ENCODE peak calls at places on chromosomes 5 and 9, in seven cellular contexts. I, D, K, G, Z, R and O are unnamed samples.
A peak's percentile ranks its signal among the peaks of the same experiment; 100 is the strongest.

GRCh38 chr5:32229586-32229985 is 55.5 kb upstream of the GOLPH3 start:
- DNase-seq in D (no peak), Z (no peak), I (no peak), G (no peak), R (no peak), K (no peak), O (no peak)

GRCh38 chr5:96220610-96221390 is 212.2 kb downstream of the PCSK1 start:
- DNase-seq in K (no peak), R (no peak), G (peak; percentile 77), D (peak; percentile 88), I (no peak), Z (no peak), O (no peak)

GRCh38 chr9:87685871-87686519 is 39.9 kb upstream of the CTSL start:
- DNase-seq in R (peak; percentile 75), Z (peak; percentile 33), K (peak; percentile 58), D (no peak), G (peak; percentile 27), I (no peak), O (no peak)

GRCh38 chr5:178115136-178115834 is 2.0 kb downstream of the N4BP3 start:
- DNase-seq in I (no peak), Z (no peak), G (no peak), D (no peak), R (no peak), K (no peak), O (no peak)

GRCh38 chr5:135195267-135195603 is 161.2 kb upstream of the PITX1 start:
- DNase-seq in I (no peak), G (no peak), Z (no peak), K (no peak), D (no peak), R (no peak), O (no peak)

GRCh38 chr9:122168356-122168755 is 8.6 kb downstream of the MORN5 start:
- DNase-seq in D (peak; percentile 34), R (no peak), K (no peak), G (no peak), Z (no peak), I (no peak), O (no peak)

GRCh38 chr9:22657713-22658112 is 211.1 kb downstream of the DMRTA1 start:
- DNase-seq in G (no peak), Z (no peak), K (no peak), R (no peak), D (no peak), I (no peak), O (no peak)

GRCh38 chr9:114027901-114028465 is 50.1 kb downstream of the AMBP start:
- DNase-seq in I (no peak), G (no peak), Z (no peak), K (no peak), R (no peak), D (no peak), O (no peak)

GRCh38 chr5:180338001-180338707 is 15.0 kb downstream of the GFPT2 start:
- DNase-seq in R (no peak), G (no peak), D (no peak), K (peak; percentile 18), Z (no peak), I (no peak), O (no peak)

GRCh38 chr5:149684371-149684770 is 45.7 kb upstream of the PPARGC1B start:
- DNase-seq in R (no peak), Z (no peak), K (no peak), I (no peak), D (no peak), G (no peak), O (no peak)

GRCh38 chr5:125695994-125696679 is 727.1 kb upstream of the GRAMD2B start:
- DNase-seq in R (no peak), G (peak; percentile 25), K (no peak), Z (no peak), I (no peak), D (no peak), O (no peak)

GRCh38 chr9:87713278-87713989 is 12.5 kb upstream of the CTSL start:
- DNase-seq in Z (peak; percentile 92), G (peak; percentile 99), D (peak; percentile 92), I (peak; percentile 62), R (peak; percentile 73), K (peak; percentile 91), O (peak; percentile 63)

GRCh38 chr9:95089916-95090791 is 227.4 kb downstream of the FANCC start:
- DNase-seq in G (no peak), Z (peak; percentile 72), K (peak; percentile 86), D (no peak), R (peak; percentile 81), I (peak; percentile 53), O (peak; percentile 75)

GRCh38 chr9:98998441-98999151 is 54.9 kb downstream of the COL15A1 start:
- DNase-seq in R (peak; percentile 85), D (peak; percentile 32), Z (peak; percentile 85), K (peak; percentile 91), I (peak; percentile 82), G (peak; percentile 56), O (peak; percentile 72)

GRCh38 chr5:136781464-136781863 is 416.1 kb upstream of the TRPC7 start:
- DNase-seq in K (no peak), I (no peak), D (no peak), Z (no peak), G (peak; percentile 55), R (no peak), O (no peak)

GRCh38 chr5:172699999-172700685 is 59.1 kb downstream of the NEURL1B start:
- DNase-seq in D (no peak), K (no peak), I (peak; percentile 49), R (peak; percentile 48), Z (no peak), G (no peak), O (no peak)

GRCh38 chr5:172695431-172696054 is 54.5 kb downstream of the NEURL1B start:
- DNase-seq in I (no peak), D (no peak), G (no peak), K (no peak), R (peak; percentile 26), Z (no peak), O (no peak)

GRCh38 chr5:172696171-172696849 is 55.2 kb downstream of the NEURL1B start:
- DNase-seq in R (peak; percentile 55), Z (peak; percentile 65), D (no peak), K (peak; percentile 87), G (no peak), I (no peak), O (no peak)

GRCh38 chr5:172699423-172699822 is 58.4 kb downstream of the NEURL1B start:
- DNase-seq in Z (peak; percentile 54), I (no peak), G (no peak), D (no peak), K (no peak), R (peak; percentile 3), O (no peak)

DNA sequence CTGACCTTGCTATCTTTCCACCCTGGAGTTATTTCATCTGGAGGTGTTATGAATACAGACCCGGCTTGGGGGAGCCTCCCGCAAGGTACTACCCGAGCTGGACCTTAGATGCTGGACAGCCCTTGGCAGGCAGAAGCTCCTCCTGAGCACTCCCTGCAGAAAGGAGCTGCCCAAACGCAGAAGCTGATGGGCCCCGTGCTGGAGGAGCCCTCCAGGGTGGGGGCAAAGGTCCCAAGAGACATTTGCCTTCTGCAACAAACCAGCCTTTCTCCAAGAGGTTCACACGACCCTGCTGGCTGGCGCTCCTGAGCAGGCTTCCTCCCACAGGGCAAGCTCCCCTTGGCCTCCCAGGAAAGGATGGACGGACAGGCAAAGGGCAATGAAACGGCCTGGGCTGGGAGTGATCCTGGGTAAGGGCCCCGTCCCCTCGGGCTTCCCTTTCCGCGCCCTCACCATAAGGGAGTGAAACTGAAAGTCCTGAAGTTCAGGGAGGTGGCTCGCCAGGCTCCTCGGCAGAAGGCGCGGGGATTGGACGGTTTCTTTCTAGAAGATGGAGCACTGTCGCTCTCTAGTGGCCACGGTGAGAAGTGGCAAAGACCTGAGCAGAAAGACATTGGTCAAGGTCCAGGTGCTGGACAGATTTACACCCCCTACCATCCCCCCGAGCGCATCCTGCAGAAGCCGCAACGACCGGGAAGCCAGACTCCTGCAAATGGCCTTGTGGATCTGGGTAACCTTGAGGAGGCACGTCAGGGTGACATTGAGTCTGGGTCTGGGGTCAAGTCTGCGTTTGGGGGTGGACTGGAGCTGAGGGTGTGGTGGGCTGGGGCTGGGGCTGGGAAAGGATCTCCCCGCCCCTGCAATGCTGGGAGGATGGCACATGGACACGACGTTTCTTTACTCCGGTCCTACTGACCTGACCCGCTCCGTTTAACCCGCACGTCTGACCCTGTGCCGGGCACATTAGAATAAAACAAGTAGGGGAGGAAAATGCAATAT is 56.4 kb downstream of the NEURL1B start:
- DNase-seq in Z (peak; percentile 85), D (peak; percentile 70), I (peak; percentile 88), G (peak; percentile 78), K (peak; percentile 94), R (peak; percentile 88), O (peak; percentile 81)
- TF ChIP-seq CTCF in Z (peak; percentile 91), D (peak; percentile 80), I (peak; percentile 98), G (peak; percentile 99), K (peak; percentile 96), R (peak; percentile 97), O (peak; percentile 95)

GRCh38 chr9:131113655-131114563 is 11.5 kb upstream of the NUP214 start:
- DNase-seq in I (no peak), K (no peak), D (no peak), G (no peak), R (peak; percentile 29), Z (no peak), O (no peak)

GRCh38 chr9:131112374-131113159 is 12.8 kb upstream of the NUP214 start:
- DNase-seq in R (peak; percentile 23), I (no peak), G (no peak), D (peak; percentile 16), K (no peak), Z (no peak), O (no peak)

GRCh38 chr9:131111186-131111853 is 14.1 kb upstream of the NUP214 start:
- DNase-seq in R (peak; percentile 24), D (no peak), G (no peak), K (no peak), I (no peak), Z (no peak), O (no peak)

GRCh38 chr9:131107760-131108159 is 11.4 kb downstream of the AIF1L start:
- DNase-seq in D (no peak), Z (no peak), I (no peak), R (no peak), G (no peak), K (no peak), O (no peak)

DNA sequence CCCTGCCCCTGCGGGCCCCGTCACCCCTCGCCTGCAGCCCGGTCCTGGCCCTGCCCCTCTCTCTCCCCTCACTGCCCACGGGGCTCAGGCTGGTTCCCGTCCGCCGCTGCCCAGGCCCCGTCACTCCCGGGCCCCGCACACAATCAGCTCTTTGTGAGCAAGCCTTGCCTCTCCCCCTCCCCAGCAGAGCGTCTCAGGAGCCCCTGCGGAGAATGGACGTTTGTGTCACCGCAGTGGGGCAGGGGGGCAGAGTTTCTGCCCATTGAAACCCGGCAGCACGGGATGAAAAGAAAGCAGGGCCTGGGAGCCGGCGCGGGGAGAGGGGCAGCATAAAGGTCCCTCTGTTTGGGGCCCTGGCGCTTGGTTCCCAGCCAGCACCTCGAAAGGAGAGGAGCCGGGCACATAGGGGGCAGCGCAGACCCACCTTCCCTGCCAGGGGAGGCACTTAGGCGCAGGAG is 13.5 kb upstream of the NUP214 start:
- DNase-seq in Z (no peak), I (no peak), G (no peak), D (no peak), K (no peak), R (peak; percentile 44), O (peak; percentile 93)
- H3K27ac ChIP-seq in Z (no peak overlapping the region), I (no peak overlapping the region), G (no peak overlapping the region), D (no peak overlapping the region), K (no peak overlapping the region), R (no peak overlapping the region), O (peak overlapping the region; percentile 97)

GRCh38 chr9:117425562-117425961 is 10.7 kb upstream of the ASTN2 start:
- DNase-seq in R (no peak), Z (no peak), K (no peak), G (no peak), D (no peak), I (no peak), O (no peak)
- TF ChIP-seq CTCF in R (no peak), Z (no peak), K (no peak), G (no peak), D (no peak), I (no peak), O (no peak)

GRCh38 chr5:133071983-133072531 is 20.2 kb downstream of the HSPA4 start:
- DNase-seq in D (peak; percentile 30), R (no peak), Z (no peak), K (no peak), I (no peak), G (no peak), O (no peak)
- H3K27ac ChIP-seq in D (no peak overlapping the region), R (no peak overlapping the region), Z (no peak overlapping the region), K (no peak overlapping the region), I (no peak overlapping the region), G (no peak overlapping the region), O (no peak overlapping the region)